ENCODE peak calls at places on chromosomes 11 and 22, in five cellular contexts. A is ovary, U is body of pancreas, F is endothelial cell, P is progenitor cell of endocrine pancreas. W is an unnamed sample.

GRCh38 chr11:34478845-34479663 is 34.5 kb downstream of the ELF5 start:
- DNase-seq in A (no peak), U (no peak), F (no peak), P (no peak), W (no peak)

GRCh38 chr11:17951685-17952388 is 61.0 kb downstream of the SERGEF start:
- DNase-seq in A (no peak), U (no peak), F (no peak), P (no peak), W (no peak)

GRCh38 chr22:49235463-49236300 is 592.0 kb downstream of the BRD1 start:
- DNase-seq in A (no peak), U (peak; percentile 15), F (no peak), P (no peak), W (no peak)

GRCh38 chr22:41352058-41352457 is 29.7 kb upstream of the TEF start:
- DNase-seq in A (no peak), U (no peak), F (no peak), P (no peak), W (no peak)

GRCh38 chr11:1152316-1153104 is 5.2 kb upstream of the MUC5AC start:
- DNase-seq in A (no peak), U (no peak), F (no peak), P (peak; percentile 9), W (no peak)

GRCh38 chr11:70124321-70125061 is 46.4 kb downstream of the ANO1 start:
- DNase-seq in A (no peak), U (no peak), F (no peak), P (no peak), W (no peak)

GRCh38 chr11:85848556-85848955 is 6.6 kb upstream of the CCDC83 start:
- DNase-seq in A (no peak), U (no peak), F (no peak), P (no peak), W (no peak)

GRCh38 chr11:96627379-96627778 is 237.6 kb downstream of the JRKL start:
- DNase-seq in A (no peak), U (no peak), F (no peak), P (no peak), W (no peak)

GRCh38 chr11:120424185-120424969 is 87.2 kb upstream of the GRIK4 start:
- DNase-seq in A (no peak), U (no peak), F (no peak), P (no peak), W (no peak)

GRCh38 chr11:73223998-73224730 is 6.1 kb downstream of the P2RY2 start:
- DNase-seq in A (no peak), U (no peak), F (no peak), P (no peak), W (no peak)

GRCh38 chr11:35598254-35599125 is 19.8 kb upstream of the FJX1 start:
- DNase-seq in A (no peak), U (peak; percentile 34), F (no peak), P (no peak), W (no peak)

GRCh38 chr11:76241243-76242000 is 35.1 kb upstream of the WNT11 start:
- DNase-seq in A (no peak), U (no peak), F (no peak), P (no peak), W (no peak)

GRCh38 chr11:45673441-45673840 is 8.0 kb upstream of the CHST1 start:
- DNase-seq in A (peak; percentile 3), U (no peak), F (no peak), P (no peak), W (no peak)

GRCh38 chr11:86513746-86514373 is 139.2 kb downstream of the CCDC81 start:
- DNase-seq in A (no peak), U (no peak), F (no peak), P (no peak), W (no peak)

GRCh38 chr22:50396751-50397370 is 53.7 kb downstream of the PPP6R2 start:
- DNase-seq in A (no peak), U (no peak), F (no peak), P (no peak), W (no peak)

GRCh38 chr11:61270354-61271070 is 24.6 kb downstream of the VWCE start:
- DNase-seq in A (no peak), U (no peak), F (no peak), P (no peak), W (no peak)

GRCh38 chr11:104151404-104152204 is 12.3 kb downstream of the PDGFD start:
- DNase-seq in A (no peak), U (no peak), F (no peak), P (no peak), W (no peak)

GRCh38 chr11:130801287-130802146 is 114.8 kb downstream of the SNX19 start:
- DNase-seq in A (no peak), U (no peak), F (no peak), P (no peak), W (no peak)

GRCh38 chr11:131186629-131187075 is 183.8 kb upstream of the NTM start:
- DNase-seq in A (no peak), U (no peak), F (peak; percentile 14), P (no peak), W (no peak)

GRCh38 chr11:133041165-133041564 is 491.1 kb downstream of the OPCML start:
- DNase-seq in A (no peak), U (no peak), F (no peak), P (no peak), W (no peak)

DNA sequence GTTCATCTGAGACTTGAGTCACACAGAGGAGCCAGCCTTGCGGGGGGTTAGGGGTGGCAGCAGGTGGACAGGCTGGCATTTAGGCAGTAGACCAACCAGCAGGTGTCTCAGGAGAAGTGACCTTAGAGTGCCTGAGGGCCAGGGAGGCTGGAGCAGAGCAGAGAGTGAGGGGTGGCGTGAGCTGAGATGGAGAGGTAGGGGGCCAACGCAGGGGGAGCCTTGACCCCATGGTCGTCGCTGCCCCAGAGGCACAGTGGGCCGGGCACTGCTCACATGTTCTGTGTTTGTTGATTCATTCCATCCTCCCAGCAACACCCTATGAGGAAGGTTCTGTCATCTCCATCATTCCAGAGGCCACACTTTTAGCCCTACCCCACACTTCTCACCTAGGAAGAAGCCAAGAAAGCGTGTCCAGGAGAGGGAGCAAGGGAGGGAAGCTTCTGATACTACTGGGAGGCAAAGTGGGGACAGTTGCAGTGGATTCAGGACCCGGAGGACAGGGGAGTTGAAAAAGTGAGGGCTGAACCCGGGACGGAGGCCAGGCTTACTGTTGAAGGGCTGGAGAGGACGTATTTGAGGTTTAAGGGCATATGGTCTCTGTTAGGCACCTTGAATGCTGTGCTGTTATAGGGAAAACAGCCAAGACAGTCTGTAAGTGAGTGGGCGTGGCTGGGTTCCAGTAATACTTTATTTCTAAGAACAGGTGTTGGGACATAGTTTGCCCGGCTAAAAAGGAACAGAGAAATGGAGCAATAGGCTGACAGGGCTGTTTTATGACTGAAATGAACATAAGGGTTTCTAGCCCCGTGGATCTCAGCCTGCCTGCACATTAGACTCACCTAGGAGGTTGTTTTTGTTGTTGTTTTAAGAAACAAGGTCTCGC is 7.3 kb downstream of the SART1 start:
- DNase-seq in A (no peak), U (no peak), F (no peak), P (no peak), W (no peak)
- TF ChIP-seq CTCF in A (no peak), U (no peak), F (no peak), P (no peak), W (no peak)

DNA sequence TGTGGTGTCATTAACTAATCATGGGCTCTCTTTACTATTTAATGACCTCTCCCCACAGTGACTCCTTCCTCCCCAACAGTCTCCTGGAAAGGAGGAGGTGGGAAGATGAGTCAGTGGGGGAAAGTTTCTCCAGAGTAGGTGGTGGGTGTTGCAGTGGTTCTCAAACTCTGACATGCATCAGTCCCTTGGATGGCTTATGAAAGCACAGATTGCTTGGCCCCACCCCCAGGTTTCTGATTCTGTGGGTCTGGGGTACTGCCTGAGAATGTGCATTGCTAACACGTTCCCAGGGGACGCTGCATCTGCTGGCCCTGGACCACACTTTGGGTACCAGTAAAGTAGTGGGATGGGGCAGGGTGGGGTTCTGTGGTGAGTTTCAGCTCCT is 9.8 kb downstream of the CD82 start:
- DNase-seq in A (peak; percentile 9), U (no peak), F (no peak), P (no peak), W (no peak)
- TF ChIP-seq CTCF in A (no peak), U (no peak), F (no peak), P (no peak), W (no peak)

GRCh38 chr11:22426915-22427314 is 88.7 kb downstream of the SLC17A6 start:
- DNase-seq in A (no peak), U (no peak), F (no peak), P (no peak), W (no peak)
- TF ChIP-seq CTCF in A (no peak), U (no peak), F (no peak), P (no peak), W (peak; percentile 29)

GRCh38 chr11:89405629-89406028 is 85.5 kb downstream of the NOX4 start:
- DNase-seq in A (no peak), U (no peak), F (no peak), P (no peak), W (no peak)
- TF ChIP-seq CTCF in A (no peak), U (no peak), F (peak; percentile 58), P (peak; percentile 26), W (peak; percentile 41)

GRCh38 chr11:107123022-107123421 is 104.7 kb upstream of the GUCY1A2 start:
- DNase-seq in A (no peak), U (no peak), F (no peak), P (no peak), W (no peak)
- TF ChIP-seq CTCF in A (no peak), U (no peak), F (no peak), P (no peak), W (no peak)

GRCh38 chr11:64801591-64802369 is 1.2 kb downstream of the MAP4K2 start:
- DNase-seq in A (no peak), U (no peak), F (peak; percentile 48), P (no peak), W (no peak)

GRCh38 chr11:64804346-64805210 is 1.6 kb upstream of the MAP4K2 start:
- DNase-seq in A (peak; percentile 53), U (no peak), F (no peak), P (no peak), W (no peak)

GRCh38 chr11:64803846-64804345 is 882 bp upstream of the MAP4K2 start:
- DNase-seq in A (no peak), U (no peak), F (no peak), P (no peak), W (no peak)

GRCh38 chr11:64802370-64803162 is 448 bp downstream of the MAP4K2 start:
- DNase-seq in A (no peak), U (no peak), F (no peak), P (no peak), W (peak; percentile 51)

GRCh38 chr11:64803163-64803845 is at the start of gene MAP4K2:
- DNase-seq in A (peak; percentile 89), U (peak; percentile 94), F (peak; percentile 94), P (peak; percentile 77), W (peak; percentile 91)
- TF ChIP-seq CTCF in A (peak; percentile 41), U (peak; percentile 7), F (no peak), P (peak; percentile 37), W (peak; percentile 38)